ENCODE peak calls at places on chromosomes 2 and 18, in four cellular contexts. A is GM23338, I is HCT116, B is MM.1S. K is an unnamed sample.

GRCh38 chr18:41753826-41754225 is 201.2 kb upstream of the PIK3C3 start:
- DNase-seq in A (no peak), I (no peak), B (no peak), K (peak)

GRCh38 chr2:15943378-15943851 is 3.1 kb downstream of the MYCN start:
- DNase-seq in A (peak), I (no peak), B (no peak), K (no peak)

GRCh38 chr2:45895477-45895876 is 244.0 kb downstream of the PRKCE start:
- DNase-seq in A (no peak), I (no peak), B (no peak), K (peak)

GRCh38 chr2:8821276-8822217 is 15.9 kb downstream of the KIDINS220 start:
- DNase-seq in A (no peak), I (no peak), B (no peak), K (peak)

GRCh38 chr2:204731996-204732395 is 186.7 kb downstream of the PARD3B start:
- DNase-seq in A (no peak), I (no peak), B (no peak), K (no peak)

GRCh38 chr2:58594175-58594574 is 353.1 kb upstream of the FANCL start:
- DNase-seq in A (peak), I (peak), B (no peak), K (peak)

GRCh38 chr18:63237486-63237885 is 82.1 kb downstream of the BCL2 start:
- DNase-seq in A (peak), I (no peak), B (no peak), K (no peak)

GRCh38 chr2:58046585-58047372 is at the start of gene VRK2:
- DNase-seq in A (peak), I (peak), B (peak), K (peak)

GRCh38 chr18:22539045-22539444 is 121.3 kb upstream of the CTAGE1 start:
- DNase-seq in A (no peak), I (no peak), B (no peak), K (peak)

GRCh38 chr2:15049096-15049993 is 416.8 kb downstream of the LRATD1 start:
- DNase-seq in A (no peak), I (no peak), B (no peak), K (no peak)

GRCh38 chr18:51447351-51447896 is 249.9 kb upstream of the MEX3C start:
- DNase-seq in A (peak), I (no peak), B (peak), K (no peak)

GRCh38 chr2:240105982-240106381 is 30.1 kb downstream of the COPS9 start:
- DNase-seq in A (no peak), I (no peak), B (no peak), K (no peak)

GRCh38 chr2:177397501-177398289 is 5.1 kb downstream of the AGPS start:
- DNase-seq in A (no peak), I (no peak), B (no peak), K (peak)

GRCh38 chr2:67579207-67579606 is 182.1 kb downstream of the ETAA1 start:
- DNase-seq in A (no peak), I (no peak), B (no peak), K (no peak)

GRCh38 chr2:122096788-122097187 is 341.3 kb downstream of the TSN start:
- DNase-seq in A (no peak), I (no peak), B (no peak), K (no peak)

GRCh38 chr2:190766581-190766980 is 114.0 kb upstream of the GLS start:
- DNase-seq in A (no peak), I (no peak), B (no peak), K (no peak)

GRCh38 chr18:76149728-76150127 is 345.3 kb downstream of the ZNF516 start:
- DNase-seq in A (no peak), I (no peak), B (no peak), K (no peak)

GRCh38 chr2:65355190-65355831 is 77.1 kb downstream of the SPRED2 start:
- DNase-seq in A (no peak), I (no peak), B (no peak), K (peak)

GRCh38 chr2:64024259-64024949 is 5.2 kb upstream of the VPS54 start:
- DNase-seq in A (no peak), I (no peak), B (no peak), K (no peak)

GRCh38 chr2:9115219-9115618 is 91.4 kb upstream of the ASAP2 start:
- DNase-seq in A (no peak), I (no peak), B (no peak), K (no peak)

GRCh38 chr2:176003958-176004357 is 1.9 kb upstream of the LNPK start:
- DNase-seq in A (no peak), I (no peak), B (no peak), K (no peak)

GRCh38 chr2:143608758-143609157 is 479.5 kb downstream of the ARHGAP15 start:
- DNase-seq in A (no peak), I (no peak), B (no peak), K (no peak)

GRCh38 chr2:42558827-42559226 is 9.6 kb upstream of the MTA3 start:
- DNase-seq in A (no peak), I (peak), B (no peak), K (no peak)

GRCh38 chr2:178529194-178529593 is 48.9 kb downstream of the PLEKHA3 start:
- DNase-seq in A (no peak), I (no peak), B (no peak), K (peak)

GRCh38 chr2:139217641-139218040 is 437.5 kb upstream of the NXPH2 start:
- DNase-seq in A (no peak), I (no peak), B (no peak), K (peak)

GRCh38 chr2:63300835-63301234 is 250.2 kb downstream of the OTX1 start:
- DNase-seq in A (peak), I (peak), B (peak), K (no peak)

GRCh38 chr2:54553075-54553474 is 96.9 kb downstream of the SPTBN1 start:
- DNase-seq in A (no peak), I (no peak), B (no peak), K (no peak)

GRCh38 chr2:54556659-54557121 is 100.6 kb downstream of the SPTBN1 start:
- DNase-seq in A (no peak), I (no peak), B (no peak), K (peak)

GRCh38 chr2:54557601-54558187 is 101.6 kb downstream of the SPTBN1 start:
- DNase-seq in A (peak), I (peak), B (peak), K (peak)

GRCh38 chr2:54557211-54557600 is 101.1 kb downstream of the SPTBN1 start:
- DNase-seq in A (no peak), I (no peak), B (no peak), K (no peak)

DNA sequence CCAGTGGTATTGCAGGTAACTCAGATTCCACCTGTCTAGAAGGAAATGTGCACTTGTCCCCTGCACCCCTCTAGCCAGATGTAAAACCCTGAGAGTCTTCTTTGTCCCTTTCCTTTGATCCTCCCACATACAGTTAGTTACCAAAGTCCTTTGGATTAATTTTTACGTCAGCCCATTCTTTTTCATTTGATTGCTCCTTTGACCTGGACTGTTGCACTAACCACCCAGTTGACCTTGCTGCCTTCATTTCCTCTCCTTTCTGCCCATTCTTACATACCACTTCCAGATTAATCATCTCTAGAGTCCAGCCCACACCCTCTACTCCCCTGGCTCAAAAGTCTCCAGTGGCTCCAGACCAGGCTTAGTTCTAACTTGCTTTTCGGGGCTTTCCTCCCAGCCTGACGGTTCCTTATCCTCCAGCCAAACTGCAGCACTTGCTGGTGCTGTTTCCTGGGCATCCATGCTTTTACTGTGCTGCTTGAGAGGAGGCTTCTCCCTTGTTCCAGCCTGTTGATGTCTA is 99.3 kb downstream of the SPTBN1 start:
- DNase-seq in A (no peak), I (no peak), B (no peak), K (peak)
- TF ChIP-seq EZH2 in A (no peak), I (no peak), B (no peak), K (no peak)

GRCh38 chr2:70121627-70122372 is 34.5 kb downstream of the PCBP1 start:
- DNase-seq in A (no peak), I (no peak), B (no peak), K (no peak)

GRCh38 chr2:70115646-70116442 is 28.6 kb downstream of the PCBP1 start:
- DNase-seq in A (no peak), I (no peak), B (peak), K (no peak)

GRCh38 chr2:70116936-70117554 is 29.8 kb downstream of the PCBP1 start:
- DNase-seq in A (no peak), I (no peak), B (no peak), K (no peak)

GRCh38 chr2:70122470-70122869 is 35.2 kb downstream of the PCBP1 start:
- DNase-seq in A (no peak), I (no peak), B (no peak), K (no peak)

DNA sequence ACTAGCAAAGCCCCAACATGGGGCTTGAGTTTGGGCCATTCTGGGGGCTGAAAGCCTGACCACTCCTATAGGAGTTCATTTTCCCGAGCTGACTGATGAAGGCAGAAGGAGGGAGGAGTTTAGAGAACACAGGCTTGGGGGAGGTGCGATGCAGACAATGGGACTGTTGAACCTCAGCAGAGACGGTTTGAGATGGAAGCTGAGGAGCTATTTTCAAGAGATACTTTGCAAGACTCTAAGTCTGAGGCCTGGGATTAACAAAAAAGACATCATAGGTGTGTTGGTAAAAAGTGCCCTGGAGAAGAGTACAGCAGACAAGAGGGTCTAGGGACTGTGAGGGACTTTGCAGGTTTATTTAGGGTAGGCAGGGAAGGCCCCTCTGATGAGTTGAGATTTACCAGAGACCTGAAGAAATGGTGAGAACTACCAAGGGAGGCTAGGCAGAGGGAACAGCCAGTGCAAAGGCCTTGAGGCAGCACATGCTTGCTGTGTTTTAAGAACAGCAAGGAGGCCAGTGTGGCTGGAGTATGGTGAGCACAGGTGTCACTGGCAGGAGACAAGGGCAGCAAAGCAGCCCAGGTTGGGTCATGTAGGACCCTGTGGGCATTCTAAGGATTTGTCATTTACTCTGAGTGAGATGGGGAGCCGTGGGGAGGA is 31.6 kb downstream of the PCBP1 start:
- DNase-seq in A (peak), I (no peak), B (peak), K (no peak)
- H3K4me3 ChIP-seq in A (peak), I (no peak), B (no peak), K (no peak)

GRCh38 chr2:135844285-135844985 is 7.5 kb upstream of the LCT start:
- DNase-seq in A (no peak), I (no peak), B (no peak), K (no peak)

GRCh38 chr2:135843671-135844070 is 6.7 kb upstream of the LCT start:
- DNase-seq in A (no peak), I (no peak), B (no peak), K (peak)

GRCh38 chr2:135840601-135841000 is 3.6 kb upstream of the LCT start:
- DNase-seq in A (no peak), I (no peak), B (no peak), K (peak)

GRCh38 chr2:135836596-135836995 is 388 bp downstream of the LCT start:
- DNase-seq in A (no peak), I (no peak), B (no peak), K (no peak)

GRCh38 chr2:135839713-135840112 is 2.7 kb upstream of the LCT start:
- DNase-seq in A (no peak), I (no peak), B (no peak), K (peak)
- TF ChIP-seq EZH2phosphoT487 in A (no peak), I (no peak), B (no peak), K (no peak)

GRCh38 chr2:26970928-26971627 is 641 bp downstream of the MAPRE3 start:
- DNase-seq in A (peak), I (no peak), B (no peak), K (peak)
- TF ChIP-seq EZH2 in A (no peak), I (no peak), B (no peak), K (no peak)

K was measured in GM23248.